ENCODE peak calls at places on chromosomes 13 and 19, in five cellular contexts. B is tibial artery, C is left ventricle myocardium inferior, G is testis, J is H9. X is an unnamed sample.

GRCh38 chr19:801030-801860 is 4.0 kb downstream of the PTBP1 start:
- DNase-seq in G (peak; percentile 92), J (no peak), B (peak; percentile 66), C (peak; percentile 88), X (peak; percentile 79)

GRCh38 chr19:34273121-34273845 is 18.9 kb downstream of the GARRE1 start:
- DNase-seq in C (no peak), G (no peak), B (no peak), J (no peak), X (no peak)

GRCh38 chr13:27219611-27220010 is 31.7 kb upstream of the RPL21 start:
- DNase-seq in J (no peak), G (no peak), B (no peak), C (no peak), X (no peak)

GRCh38 chr13:113852536-113853517 is 11.0 kb downstream of the GAS6 start:
- DNase-seq in B (no peak), G (peak; percentile 14), J (peak; percentile 19), C (no peak), X (no peak)

GRCh38 chr13:41916173-41916954 is 44.5 kb downstream of the VWA8 start:
- DNase-seq in C (no peak), G (no peak), J (no peak), B (no peak), X (no peak)

GRCh38 chr13:39481493-39481892 is 121.5 kb downstream of the LHFPL6 start:
- DNase-seq in J (no peak), B (no peak), G (no peak), C (no peak), X (no peak)

GRCh38 chr13:83220241-83220640 is 662.0 kb downstream of the SLITRK1 start:
- DNase-seq in B (no peak), G (no peak), J (no peak), C (no peak), X (no peak)

GRCh38 chr13:46063292-46063691 is 10.7 kb upstream of the ZC3H13 start:
- DNase-seq in B (no peak), C (no peak), G (no peak), J (no peak), X (no peak)

GRCh38 chr13:41099986-41100385 is 32.6 kb downstream of the KBTBD6 start:
- DNase-seq in J (no peak), G (no peak), B (no peak), C (no peak), X (no peak)

GRCh38 chr13:59677966-59678814 is 485.5 kb downstream of the DIAPH3 start:
- DNase-seq in C (no peak), G (peak; percentile 16), B (no peak), J (no peak), X (no peak)

GRCh38 chr19:46610851-46611770 is 10.0 kb downstream of the CALM3 start:
- DNase-seq in B (no peak), J (no peak), G (no peak), C (peak; percentile 9), X (no peak)

GRCh38 chr13:84037937-84038464 is 155.7 kb upstream of the SLITRK1 start:
- DNase-seq in G (no peak), B (no peak), J (no peak), C (no peak), X (no peak)

GRCh38 chr19:31185261-31185660 is 164.0 kb downstream of the TSHZ3 start:
- DNase-seq in B (no peak), J (no peak), G (no peak), C (no peak), X (peak; percentile 14)

GRCh38 chr19:58356971-58357797 is 3.9 kb upstream of the A1BG start:
- DNase-seq in G (no peak), B (no peak), C (no peak), J (peak; percentile 45), X (no peak)

GRCh38 chr19:45607071-45608029 is 5.3 kb upstream of the GPR4 start:
- DNase-seq in B (peak; percentile 64), J (peak; percentile 90), G (peak; percentile 79), C (peak; percentile 79), X (peak; percentile 68)

GRCh38 chr13:57630661-57631606 is 610 bp upstream of the PCDH17 start:
- DNase-seq in C (no peak), J (peak; percentile 35), B (no peak), G (no peak), X (no peak)

GRCh38 chr13:114161028-114161556 is 18.0 kb upstream of the CFAP97D2 start:
- DNase-seq in C (no peak), G (peak; percentile 61), B (no peak), J (no peak), X (no peak)

GRCh38 chr13:77095288-77095687 is 68.3 kb upstream of the FBXL3 start:
- DNase-seq in B (no peak), J (no peak), C (no peak), G (no peak), X (no peak)

GRCh38 chr13:75061909-75062308 is 420.1 kb downstream of the TBC1D4 start:
- DNase-seq in C (no peak), G (no peak), B (no peak), J (no peak), X (no peak)

GRCh38 chr19:38434549-38435051 is 1.1 kb downstream of the RYR1 start:
- DNase-seq in G (no peak), C (peak; percentile 48), B (peak; percentile 50), J (peak; percentile 95), X (no peak)

GRCh38 chr19:4083677-4084546 is 17.2 kb upstream of the ZBTB7A start:
- DNase-seq in B (no peak), J (peak; percentile 71), C (no peak), G (no peak), X (no peak)

GRCh38 chr13:99417151-99417820 is 84.0 kb upstream of the TM9SF2 start:
- DNase-seq in G (peak; percentile 12), J (peak; percentile 60), C (no peak), B (no peak), X (no peak)

GRCh38 chr13:49185264-49185663 is 34.9 kb upstream of the MLNR start:
- DNase-seq in J (no peak), B (no peak), C (no peak), G (no peak), X (no peak)

GRCh38 chr13:26629260-26629659 is 71.8 kb downstream of the WASF3 start:
- DNase-seq in G (peak; percentile 64), J (no peak), B (no peak), C (no peak), X (no peak)

DNA sequence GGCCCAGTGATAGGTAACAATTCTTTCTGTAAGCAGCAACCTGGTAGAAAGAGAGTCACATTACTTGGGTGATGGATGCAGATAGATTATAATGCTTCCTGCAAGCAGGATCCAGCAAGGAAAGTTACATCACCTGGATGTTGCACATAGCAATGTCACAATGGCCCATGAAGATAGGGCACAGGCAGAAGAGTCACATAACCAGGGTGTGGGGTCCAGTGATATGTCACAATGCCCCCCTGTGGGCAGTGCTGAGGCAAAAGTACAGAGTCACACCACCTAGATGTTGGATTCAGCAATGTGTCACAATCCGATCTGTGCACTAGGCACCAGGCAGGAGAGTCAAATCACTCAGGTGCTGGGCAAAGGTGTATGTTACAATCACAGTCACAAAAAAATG is 4.0 kb upstream of the ZNF43 start:
- DNase-seq in B (no peak), C (no peak), G (no peak), J (no peak), X (no peak)
- H3K9me3 ChIP-seq in B (no peaks in the 10 kb centered on the region), C (no peaks in the 10 kb centered on the region), G (no peaks in the 10 kb centered on the region), J (no peaks in the 10 kb centered on the region), X (no peaks in the 10 kb centered on the region)

GRCh38 chr19:15679089-15679488 is 6.2 kb downstream of the CYP4F12 start:
- DNase-seq in J (no peak), B (no peak), G (no peak), C (no peak), X (no peak)

GRCh38 chr19:15680478-15680877 is 7.6 kb downstream of the CYP4F12 start:
- DNase-seq in J (no peak), C (no peak), G (no peak), B (no peak), X (no peak)

GRCh38 chr19:15683411-15683810 is 10.5 kb downstream of the CYP4F12 start:
- DNase-seq in B (no peak), J (no peak), C (no peak), G (no peak), X (no peak)

GRCh38 chr19:15680923-15681322 is 8.0 kb downstream of the CYP4F12 start:
- DNase-seq in J (no peak), C (no peak), B (no peak), G (no peak), X (no peak)

DNA sequence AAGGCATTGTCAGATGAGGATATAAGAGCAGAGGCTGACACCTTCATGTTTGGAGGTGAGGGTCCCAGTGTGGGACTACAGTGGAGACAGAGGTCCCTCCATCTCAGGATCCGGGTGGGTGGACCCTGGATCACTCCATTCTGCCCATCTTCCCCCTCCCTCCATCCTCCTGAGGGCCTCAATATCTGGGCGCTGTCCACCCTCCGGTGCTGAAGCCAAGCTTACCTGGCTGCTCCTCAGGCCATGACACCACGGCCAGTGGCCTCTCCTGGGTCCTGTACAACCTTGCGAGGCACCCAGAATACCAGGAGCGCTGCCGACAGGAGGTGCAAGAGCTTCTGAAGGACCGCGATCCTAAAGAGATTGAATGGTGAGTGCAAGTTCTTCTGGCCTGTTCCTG is 11.9 kb downstream of the CYP4F12 start:
- DNase-seq in C (no peak), B (no peak), J (no peak), G (peak; percentile 28), X (no peak)
- H3K9me3 ChIP-seq in C (peaks cover 29% of the 10 kb centered on the region), B (peaks cover 3% of the 10 kb centered on the region), J (peaks cover 87% of the 10 kb centered on the region), G (no peaks in the 10 kb centered on the region), X (peaks cover 7% of the 10 kb centered on the region)

GRCh38 chr19:56611288-56611687 is 16.2 kb downstream of the ZNF71 start:
- DNase-seq in C (no peak), B (no peak), J (no peak), G (peak; percentile 64), X (no peak)

GRCh38 chr19:56603829-56604228 is 8.7 kb downstream of the ZNF71 start:
- DNase-seq in C (no peak), J (no peak), B (no peak), G (no peak), X (no peak)

GRCh38 chr19:56612737-56613136 is 17.6 kb downstream of the ZNF71 start:
- DNase-seq in G (no peak), C (no peak), B (no peak), J (no peak), X (no peak)

GRCh38 chr19:56613639-56614038 is 18.5 kb downstream of the ZNF71 start:
- DNase-seq in C (no peak), B (no peak), G (no peak), J (no peak), X (no peak)

DNA sequence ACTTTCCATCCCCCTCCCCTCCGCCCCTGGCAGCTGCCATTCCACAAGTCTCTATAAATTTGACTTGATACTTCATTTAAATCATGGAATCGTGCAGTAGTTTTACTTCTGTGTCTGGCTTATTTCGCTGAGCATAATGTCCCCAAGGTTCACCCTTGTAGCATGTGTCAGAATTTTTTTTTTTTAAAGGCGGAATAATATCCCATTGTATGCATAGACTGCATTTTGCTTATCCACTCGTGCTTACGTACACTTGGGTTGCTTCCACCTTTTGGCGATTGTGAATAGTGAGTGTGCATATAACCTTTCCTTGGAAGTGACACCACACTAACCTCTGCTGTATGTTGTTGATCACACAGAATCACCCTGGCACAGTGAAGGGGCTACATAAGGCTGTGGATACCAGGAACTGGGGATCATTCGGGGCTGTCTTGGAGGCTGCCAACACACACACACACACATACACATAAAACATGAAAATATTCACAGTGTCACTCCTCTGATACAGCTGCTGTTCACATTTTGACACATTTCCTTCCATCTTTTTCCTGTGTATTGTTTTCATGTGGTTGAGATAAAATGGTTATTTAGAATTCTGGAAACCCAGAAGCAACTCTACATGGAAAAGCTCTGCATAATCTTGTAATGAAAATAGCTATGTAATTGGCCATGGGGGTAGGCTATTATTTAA is 13.3 kb downstream of the ZNF71 start:
- DNase-seq in G (no peak), C (no peak), B (no peak), J (no peak), X (no peak)
- H3K9me3 ChIP-seq in G (no peaks in the 10 kb centered on the region), C (peaks cover 92% of the 10 kb centered on the region), B (no peaks in the 10 kb centered on the region), J (peaks cover 1% of the 10 kb centered on the region), X (peaks cover 48% of the 10 kb centered on the region)

GRCh38 chr19:36501973-36502372 is 12.6 kb upstream of the ZNF566 start:
- DNase-seq in G (no peak), C (no peak), J (no peak), B (no peak), X (no peak)
- H3K9me3 ChIP-seq in G (no peaks in the 10 kb centered on the region), C (peaks cover 70% of the 10 kb centered on the region), J (peaks cover 27% of the 10 kb centered on the region), B (peaks cover 9% of the 10 kb centered on the region), X (peaks cover 3% of the 10 kb centered on the region)